ENCODE peak calls at places on chromosomes 2 and 18, in five cellular contexts. O is HEK293T, T is germinal center, A is brain microvascular endothelial cell, J is HepG2. Q is an unnamed sample.

GRCh38 chr2:236964291-236964690 is 121.4 kb upstream of the COPS8 start:
- DNase-seq in O (no peak), T (no peak), A (no peak), J (no peak), Q (no peak)

GRCh38 chr2:123245156-123245555 is 779.9 kb upstream of the CNTNAP5 start:
- DNase-seq in O (no peak), T (no peak), A (no peak), J (no peak), Q (no peak)

GRCh38 chr2:217810275-217810674 is 192.5 kb downstream of the TNS1 start:
- DNase-seq in O (no peak), T (no peak), A (no peak), J (no peak), Q (no peak)

GRCh38 chr2:134642938-134643337 is 75.9 kb downstream of the TMEM163 start:
- DNase-seq in O (no peak), T (no peak), A (no peak), J (no peak), Q (no peak)

GRCh38 chr2:156341482-156342251 is 9.1 kb upstream of the NR4A2 start:
- DNase-seq in O (peak), T (peak), A (peak), J (peak), Q (peak)

GRCh38 chr2:178829299-178829698 is 22.1 kb upstream of the TTN start:
- DNase-seq in O (no peak), T (no peak), A (peak), J (no peak), Q (no peak)

GRCh38 chr2:197804758-197805597 is 585 bp downstream of the PLCL1 start:
- DNase-seq in O (peak), T (peak), A (no peak), J (no peak), Q (no peak)

GRCh38 chr2:199662245-199662644 is 188.7 kb downstream of the FTCDNL1 start:
- DNase-seq in O (peak), T (no peak), A (no peak), J (no peak), Q (no peak)

GRCh38 chr18:2123077-2123476 is 448.2 kb downstream of the METTL4 start:
- DNase-seq in O (no peak), T (no peak), A (no peak), J (no peak), Q (no peak)